ENCODE peak calls at places on chromosomes 2 and 18, in ten cellular contexts. One of them, this sample, is unnamed.
A peak's percentile ranks its signal among the peaks of the same experiment; 100 is the strongest.

GRCh38 chr18:60568211-60568610 is 195.6 kb upstream of the MC4R start:
- DNase-seq in AG09319: no peak
- DNase-seq in SK-N-SH: no peak
- DNase-seq in MCF 10A: no peak
- DNase-seq in right atrium auricular region: no peak
- DNase-seq in AG04449: no peak
- DNase-seq in GM12865: no peak
- DNase-seq in OCI-LY7: no peak
- DNase-seq in WTC11: no peak
- DNase-seq in tibial nerve: no peak
- DNase-seq in this sample: no peak

GRCh38 chr2:100924520-100925451 is 77.3 kb upstream of the RPL31 start:
- DNase-seq in WTC11: no peak
- DNase-seq in GM12865: peak; percentile 60
- DNase-seq in OCI-LY7: no peak
- DNase-seq in tibial nerve: no peak
- DNase-seq in MCF 10A: no peak
- DNase-seq in AG04449: no peak
- DNase-seq in right atrium auricular region: peak; percentile 88
- DNase-seq in AG09319: peak; percentile 12
- DNase-seq in SK-N-SH: no peak
- DNase-seq in this sample: peak; percentile 56

GRCh38 chr2:215354771-215355695 is 43.2 kb downstream of the ATIC start:
- DNase-seq in WTC11: no peak
- DNase-seq in right atrium auricular region: no peak
- DNase-seq in tibial nerve: no peak
- DNase-seq in MCF 10A: no peak
- DNase-seq in SK-N-SH: no peak
- DNase-seq in AG04449: no peak
- DNase-seq in OCI-LY7: no peak
- DNase-seq in AG09319: no peak
- DNase-seq in GM12865: no peak
- DNase-seq in this sample: no peak

GRCh38 chr18:74278983-74279382 is 12.8 kb downstream of the CYB5A start:
- DNase-seq in SK-N-SH: no peak
- DNase-seq in right atrium auricular region: no peak
- DNase-seq in AG09319: no peak
- DNase-seq in OCI-LY7: no peak
- DNase-seq in GM12865: no peak
- DNase-seq in tibial nerve: no peak
- DNase-seq in MCF 10A: no peak
- DNase-seq in WTC11: no peak
- DNase-seq in AG04449: no peak
- DNase-seq in this sample: no peak

GRCh38 chr18:63234839-63235238 is 84.7 kb downstream of the BCL2 start:
- DNase-seq in AG04449: no peak
- DNase-seq in WTC11: no peak
- DNase-seq in AG09319: no peak
- DNase-seq in GM12865: peak; percentile 26
- DNase-seq in tibial nerve: no peak
- DNase-seq in SK-N-SH: no peak
- DNase-seq in right atrium auricular region: no peak
- DNase-seq in MCF 10A: no peak
- DNase-seq in OCI-LY7: no peak
- DNase-seq in this sample: no peak

GRCh38 chr18:79195716-79196683 is 126.8 kb downstream of the ATP9B start:
- DNase-seq in MCF 10A: no peak
- DNase-seq in right atrium auricular region: no peak
- DNase-seq in WTC11: no peak
- DNase-seq in SK-N-SH: no peak
- DNase-seq in AG09319: no peak
- DNase-seq in tibial nerve: no peak
- DNase-seq in AG04449: no peak
- DNase-seq in GM12865: no peak
- DNase-seq in OCI-LY7: no peak
- DNase-seq in this sample: no peak

GRCh38 chr18:2960983-2961696 is 51.8 kb downstream of the LPIN2 start:
- DNase-seq in AG04449: no peak
- DNase-seq in OCI-LY7: peak; percentile 34
- DNase-seq in MCF 10A: no peak
- DNase-seq in GM12865: no peak
- DNase-seq in tibial nerve: no peak
- DNase-seq in WTC11: no peak
- DNase-seq in SK-N-SH: no peak
- DNase-seq in right atrium auricular region: no peak
- DNase-seq in AG09319: no peak
- DNase-seq in this sample: no peak

GRCh38 chr2:183259921-183260320 is 135.7 kb downstream of the NUP35 start:
- DNase-seq in right atrium auricular region: no peak
- DNase-seq in AG09319: no peak
- DNase-seq in tibial nerve: no peak
- DNase-seq in MCF 10A: no peak
- DNase-seq in WTC11: no peak
- DNase-seq in OCI-LY7: no peak
- DNase-seq in SK-N-SH: no peak
- DNase-seq in GM12865: no peak
- DNase-seq in AG04449: no peak
- DNase-seq in this sample: no peak

GRCh38 chr2:149401007-149401406 is 70.6 kb downstream of the LYPD6 start:
- DNase-seq in OCI-LY7: no peak
- DNase-seq in GM12865: no peak
- DNase-seq in AG09319: no peak
- DNase-seq in tibial nerve: no peak
- DNase-seq in WTC11: no peak
- DNase-seq in right atrium auricular region: no peak
- DNase-seq in AG04449: no peak
- DNase-seq in SK-N-SH: no peak
- DNase-seq in MCF 10A: no peak
- DNase-seq in this sample: no peak

GRCh38 chr2:96157649-96158553 is 12.7 kb upstream of the DUSP2 start:
- DNase-seq in GM12865: peak; percentile 91
- DNase-seq in tibial nerve: no peak
- DNase-seq in right atrium auricular region: no peak
- DNase-seq in WTC11: no peak
- DNase-seq in MCF 10A: no peak
- DNase-seq in AG09319: no peak
- DNase-seq in SK-N-SH: peak; percentile 17
- DNase-seq in OCI-LY7: no peak
- DNase-seq in AG04449: no peak
- DNase-seq in this sample: peak; percentile 81

GRCh38 chr2:113175101-113175628 is 1.4 kb downstream of the PSD4 start:
- DNase-seq in MCF 10A: no peak
- DNase-seq in GM12865: peak; percentile 96
- DNase-seq in tibial nerve: no peak
- DNase-seq in right atrium auricular region: no peak
- DNase-seq in OCI-LY7: peak; percentile 90
- DNase-seq in WTC11: no peak
- DNase-seq in SK-N-SH: no peak
- DNase-seq in AG09319: no peak
- DNase-seq in AG04449: no peak
- DNase-seq in this sample: peak; percentile 89

GRCh38 chr2:120344214-120344990 is 1.5 kb upstream of the INHBB start:
- DNase-seq in OCI-LY7: no peak
- DNase-seq in MCF 10A: no peak
- DNase-seq in tibial nerve: no peak
- DNase-seq in AG04449: no peak
- DNase-seq in SK-N-SH: peak; percentile 73
- DNase-seq in GM12865: no peak
- DNase-seq in right atrium auricular region: no peak
- DNase-seq in AG09319: no peak
- DNase-seq in WTC11: peak; percentile 42
- DNase-seq in this sample: peak; percentile 47

GRCh38 chr2:66874411-66874810 is 439.5 kb downstream of the MEIS1 start:
- DNase-seq in AG04449: no peak
- DNase-seq in AG09319: no peak
- DNase-seq in right atrium auricular region: no peak
- DNase-seq in MCF 10A: no peak
- DNase-seq in OCI-LY7: no peak
- DNase-seq in WTC11: no peak
- DNase-seq in SK-N-SH: no peak
- DNase-seq in GM12865: no peak
- DNase-seq in tibial nerve: no peak
- DNase-seq in this sample: no peak

GRCh38 chr2:236674646-236675045 is 105.0 kb downstream of the ACKR3 start:
- DNase-seq in tibial nerve: no peak
- DNase-seq in OCI-LY7: no peak
- DNase-seq in AG09319: no peak
- DNase-seq in AG04449: no peak
- DNase-seq in MCF 10A: no peak
- DNase-seq in right atrium auricular region: peak; percentile 26
- DNase-seq in GM12865: no peak
- DNase-seq in SK-N-SH: no peak
- DNase-seq in WTC11: no peak
- DNase-seq in this sample: no peak

GRCh38 chr2:175282300-175282699 is 100.8 kb upstream of the ATP5MC3 start:
- DNase-seq in tibial nerve: no peak
- DNase-seq in MCF 10A: peak; percentile 47
- DNase-seq in AG09319: peak; percentile 0
- DNase-seq in right atrium auricular region: no peak
- DNase-seq in SK-N-SH: peak; percentile 64
- DNase-seq in GM12865: peak; percentile 20
- DNase-seq in OCI-LY7: peak; percentile 46
- DNase-seq in WTC11: no peak
- DNase-seq in AG04449: no peak
- DNase-seq in this sample: peak; percentile 49

GRCh38 chr2:238126338-238126737 is 12.1 kb upstream of the KLHL30 start:
- DNase-seq in tibial nerve: no peak
- DNase-seq in SK-N-SH: no peak
- DNase-seq in WTC11: no peak
- DNase-seq in MCF 10A: no peak
- DNase-seq in OCI-LY7: no peak
- DNase-seq in right atrium auricular region: no peak
- DNase-seq in AG09319: no peak
- DNase-seq in AG04449: no peak
- DNase-seq in GM12865: no peak
- DNase-seq in this sample: no peak

GRCh38 chr2:238126775-238127164 is 11.7 kb upstream of the KLHL30 start:
- DNase-seq in right atrium auricular region: no peak
- DNase-seq in AG04449: no peak
- DNase-seq in SK-N-SH: no peak
- DNase-seq in OCI-LY7: no peak
- DNase-seq in GM12865: no peak
- DNase-seq in AG09319: no peak
- DNase-seq in tibial nerve: no peak
- DNase-seq in WTC11: no peak
- DNase-seq in MCF 10A: no peak
- DNase-seq in this sample: no peak

GRCh38 chr2:238129166-238130010 is 9.1 kb upstream of the KLHL30 start:
- DNase-seq in MCF 10A: no peak
- DNase-seq in OCI-LY7: no peak
- DNase-seq in tibial nerve: no peak
- DNase-seq in AG04449: no peak
- DNase-seq in GM12865: no peak
- DNase-seq in AG09319: no peak
- DNase-seq in WTC11: no peak
- DNase-seq in SK-N-SH: no peak
- DNase-seq in right atrium auricular region: no peak
- DNase-seq in this sample: no peak

GRCh38 chr2:238128061-238129040 is 10.1 kb upstream of the KLHL30 start:
- DNase-seq in OCI-LY7: no peak
- DNase-seq in WTC11: peak; percentile 80
- DNase-seq in right atrium auricular region: no peak
- DNase-seq in GM12865: no peak
- DNase-seq in SK-N-SH: no peak
- DNase-seq in tibial nerve: no peak
- DNase-seq in AG04449: no peak
- DNase-seq in AG09319: no peak
- DNase-seq in MCF 10A: no peak
- DNase-seq in this sample: no peak

GRCh38 chr2:238127165-238128060 is 11.1 kb upstream of the KLHL30 start:
- DNase-seq in GM12865: no peak
- DNase-seq in SK-N-SH: no peak
- DNase-seq in tibial nerve: no peak
- DNase-seq in AG04449: no peak
- DNase-seq in MCF 10A: no peak
- DNase-seq in right atrium auricular region: no peak
- DNase-seq in AG09319: peak; percentile 10
- DNase-seq in WTC11: no peak
- DNase-seq in OCI-LY7: no peak
- DNase-seq in this sample: no peak
- TF ChIP-seq CTCF in GM12865: no peak
- TF ChIP-seq CTCF in SK-N-SH: no peak
- TF ChIP-seq CTCF in tibial nerve: no peak
- TF ChIP-seq CTCF in AG04449: peak; percentile 37
- TF ChIP-seq CTCF in MCF 10A: no peak
- TF ChIP-seq CTCF in right atrium auricular region: no peak
- TF ChIP-seq CTCF in AG09319: peak; percentile 5
- TF ChIP-seq CTCF in WTC11: no peak
- TF ChIP-seq CTCF in OCI-LY7: no peak
- TF ChIP-seq CTCF in this sample: no peak

GRCh38 chr2:122542646-122543045 is 787.2 kb downstream of the TSN start:
- DNase-seq in tibial nerve: no peak
- DNase-seq in SK-N-SH: no peak
- DNase-seq in AG09319: no peak
- DNase-seq in AG04449: no peak
- DNase-seq in WTC11: no peak
- DNase-seq in OCI-LY7: no peak
- DNase-seq in MCF 10A: no peak
- DNase-seq in GM12865: no peak
- DNase-seq in right atrium auricular region: no peak
- DNase-seq in this sample: no peak
- TF ChIP-seq CTCF in tibial nerve: no peak
- TF ChIP-seq CTCF in SK-N-SH: no peak
- TF ChIP-seq CTCF in AG09319: no peak
- TF ChIP-seq CTCF in AG04449: no peak
- TF ChIP-seq CTCF in WTC11: no peak
- TF ChIP-seq CTCF in OCI-LY7: no peak
- TF ChIP-seq CTCF in MCF 10A: no peak
- TF ChIP-seq CTCF in GM12865: no peak
- TF ChIP-seq CTCF in right atrium auricular region: no peak
- TF ChIP-seq CTCF in this sample: no peak

DNA sequence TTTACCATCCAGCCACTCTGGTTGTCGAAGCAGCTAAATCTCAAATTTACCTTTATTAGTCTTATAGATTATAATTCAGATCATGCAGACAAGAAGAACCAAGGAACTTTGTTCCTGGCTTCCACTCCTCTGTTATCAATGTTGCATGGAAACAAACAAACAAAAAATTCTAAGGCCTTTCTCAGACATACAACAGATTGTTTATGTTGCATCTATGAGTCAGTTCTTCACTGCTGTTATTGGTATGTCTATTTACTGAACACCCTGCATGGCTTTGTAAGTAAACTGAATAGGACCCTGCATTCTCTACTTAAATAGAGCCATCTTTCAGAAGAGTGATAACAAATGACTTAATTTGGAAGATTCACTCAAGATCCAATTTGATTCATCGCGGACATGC is 1.6 kb upstream of the ANKRD44 start:
- DNase-seq in right atrium auricular region: no peak
- DNase-seq in AG09319: no peak
- DNase-seq in GM12865: no peak
- DNase-seq in OCI-LY7: no peak
- DNase-seq in SK-N-SH: no peak
- DNase-seq in AG04449: no peak
- DNase-seq in WTC11: no peak
- DNase-seq in MCF 10A: no peak
- DNase-seq in tibial nerve: no peak
- DNase-seq in this sample: no peak
- TF ChIP-seq CTCF in right atrium auricular region: no peak
- TF ChIP-seq CTCF in AG09319: no peak
- TF ChIP-seq CTCF in GM12865: no peak
- TF ChIP-seq CTCF in OCI-LY7: no peak
- TF ChIP-seq CTCF in SK-N-SH: no peak
- TF ChIP-seq CTCF in AG04449: no peak
- TF ChIP-seq CTCF in WTC11: no peak
- TF ChIP-seq CTCF in MCF 10A: no peak
- TF ChIP-seq CTCF in tibial nerve: no peak
- TF ChIP-seq CTCF in this sample: no peak

GRCh38 chr2:24586955-24587354 is 95.9 kb downstream of the NCOA1 start:
- DNase-seq in OCI-LY7: no peak
- DNase-seq in tibial nerve: no peak
- DNase-seq in GM12865: peak; percentile 75
- DNase-seq in right atrium auricular region: no peak
- DNase-seq in SK-N-SH: no peak
- DNase-seq in AG04449: no peak
- DNase-seq in AG09319: no peak
- DNase-seq in MCF 10A: no peak
- DNase-seq in WTC11: no peak
- DNase-seq in this sample: peak; percentile 44
- TF ChIP-seq CTCF in OCI-LY7: no peak
- TF ChIP-seq CTCF in tibial nerve: no peak
- TF ChIP-seq CTCF in GM12865: no peak
- TF ChIP-seq CTCF in right atrium auricular region: no peak
- TF ChIP-seq CTCF in SK-N-SH: no peak
- TF ChIP-seq CTCF in AG04449: no peak
- TF ChIP-seq CTCF in AG09319: no peak
- TF ChIP-seq CTCF in MCF 10A: no peak
- TF ChIP-seq CTCF in WTC11: no peak
- TF ChIP-seq CTCF in this sample: no peak

This sample was measured in GM13977.